ENCODE peak calls at places on chromosomes 16 and 17, in nine cellular contexts. One of them, this sample, is unnamed. For H3K4me1, the result is how much of the 10 kb centered on the place peaks cover.

GRCh38 chr16:89409161-89409711 is 81.1 kb downstream of the ANKRD11 start:
- DNase-seq in psoas muscle: no peak
- DNase-seq in ovary: no peak
- DNase-seq in left ventricle myocardium inferior: no peak
- DNase-seq in Peyer's patch: peak
- DNase-seq in endodermal cell: no peak
- DNase-seq in CD4-positive, CD25-positive, alpha-beta regulatory T cell: peak
- DNase-seq in gastrocnemius medialis: no peak
- DNase-seq in fibroblast of lung: peak
- DNase-seq in this sample: no peak

GRCh38 chr16:54526916-54527315 is 240.3 kb upstream of the IRX3 start:
- DNase-seq in Peyer's patch: no peak
- DNase-seq in psoas muscle: no peak
- DNase-seq in gastrocnemius medialis: no peak
- DNase-seq in fibroblast of lung: peak
- DNase-seq in ovary: no peak
- DNase-seq in CD4-positive, CD25-positive, alpha-beta regulatory T cell: no peak
- DNase-seq in endodermal cell: no peak
- DNase-seq in left ventricle myocardium inferior: no peak
- DNase-seq in this sample: no peak

GRCh38 chr17:61160789-61161440 is 238.7 kb upstream of the TBX2 start:
- DNase-seq in gastrocnemius medialis: no peak
- DNase-seq in left ventricle myocardium inferior: no peak
- DNase-seq in psoas muscle: no peak
- DNase-seq in fibroblast of lung: no peak
- DNase-seq in endodermal cell: no peak
- DNase-seq in Peyer's patch: no peak
- DNase-seq in CD4-positive, CD25-positive, alpha-beta regulatory T cell: no peak
- DNase-seq in ovary: no peak
- DNase-seq in this sample: no peak

GRCh38 chr17:1563786-1564613 is 1.4 kb upstream of the PITPNA start:
- DNase-seq in ovary: no peak
- DNase-seq in Peyer's patch: no peak
- DNase-seq in psoas muscle: no peak
- DNase-seq in left ventricle myocardium inferior: no peak
- DNase-seq in endodermal cell: no peak
- DNase-seq in CD4-positive, CD25-positive, alpha-beta regulatory T cell: no peak
- DNase-seq in gastrocnemius medialis: no peak
- DNase-seq in fibroblast of lung: no peak
- DNase-seq in this sample: no peak

GRCh38 chr17:81285179-81285878 is 9.8 kb downstream of the SLC38A10 start:
- DNase-seq in fibroblast of lung: peak
- DNase-seq in endodermal cell: no peak
- DNase-seq in psoas muscle: peak
- DNase-seq in ovary: no peak
- DNase-seq in left ventricle myocardium inferior: peak
- DNase-seq in Peyer's patch: peak
- DNase-seq in CD4-positive, CD25-positive, alpha-beta regulatory T cell: peak
- DNase-seq in gastrocnemius medialis: peak
- DNase-seq in this sample: no peak

GRCh38 chr17:37234106-37234505 is 141.7 kb upstream of the C17orf78 start:
- DNase-seq in left ventricle myocardium inferior: no peak
- DNase-seq in Peyer's patch: no peak
- DNase-seq in psoas muscle: no peak
- DNase-seq in ovary: no peak
- DNase-seq in gastrocnemius medialis: no peak
- DNase-seq in CD4-positive, CD25-positive, alpha-beta regulatory T cell: no peak
- DNase-seq in fibroblast of lung: peak
- DNase-seq in endodermal cell: no peak
- DNase-seq in this sample: no peak

GRCh38 chr16:86934581-86935322 is 356.4 kb downstream of the FOXL1 start:
- DNase-seq in fibroblast of lung: peak
- DNase-seq in CD4-positive, CD25-positive, alpha-beta regulatory T cell: no peak
- DNase-seq in Peyer's patch: no peak
- DNase-seq in psoas muscle: no peak
- DNase-seq in left ventricle myocardium inferior: no peak
- DNase-seq in endodermal cell: no peak
- DNase-seq in ovary: no peak
- DNase-seq in gastrocnemius medialis: no peak
- DNase-seq in this sample: no peak

GRCh38 chr16:65743558-65743957 is 621.7 kb upstream of the CDH11 start:
- DNase-seq in psoas muscle: no peak
- DNase-seq in left ventricle myocardium inferior: no peak
- DNase-seq in gastrocnemius medialis: no peak
- DNase-seq in Peyer's patch: no peak
- DNase-seq in CD4-positive, CD25-positive, alpha-beta regulatory T cell: no peak
- DNase-seq in ovary: no peak
- DNase-seq in fibroblast of lung: no peak
- DNase-seq in endodermal cell: no peak
- DNase-seq in this sample: no peak

GRCh38 chr17:5120036-5120435 is 4.2 kb downstream of the USP6 start:
- DNase-seq in fibroblast of lung: no peak
- DNase-seq in left ventricle myocardium inferior: no peak
- DNase-seq in ovary: no peak
- DNase-seq in CD4-positive, CD25-positive, alpha-beta regulatory T cell: no peak
- DNase-seq in psoas muscle: no peak
- DNase-seq in Peyer's patch: peak
- DNase-seq in endodermal cell: peak
- DNase-seq in gastrocnemius medialis: no peak
- DNase-seq in this sample: no peak

GRCh38 chr17:77790143-77790829 is 168.2 kb upstream of the TNRC6C start:
- DNase-seq in psoas muscle: peak
- DNase-seq in endodermal cell: peak
- DNase-seq in left ventricle myocardium inferior: no peak
- DNase-seq in CD4-positive, CD25-positive, alpha-beta regulatory T cell: no peak
- DNase-seq in gastrocnemius medialis: no peak
- DNase-seq in fibroblast of lung: no peak
- DNase-seq in Peyer's patch: no peak
- DNase-seq in ovary: no peak
- DNase-seq in this sample: no peak

GRCh38 chr16:29665294-29666077 is 2.4 kb downstream of the SPN start:
- DNase-seq in psoas muscle: no peak
- DNase-seq in CD4-positive, CD25-positive, alpha-beta regulatory T cell: peak
- DNase-seq in gastrocnemius medialis: no peak
- DNase-seq in fibroblast of lung: no peak
- DNase-seq in endodermal cell: peak
- DNase-seq in ovary: no peak
- DNase-seq in left ventricle myocardium inferior: no peak
- DNase-seq in Peyer's patch: no peak
- DNase-seq in this sample: no peak

GRCh38 chr17:40922239-40922638 is 15.2 kb downstream of the KRT23 start:
- DNase-seq in gastrocnemius medialis: peak
- DNase-seq in left ventricle myocardium inferior: no peak
- DNase-seq in ovary: no peak
- DNase-seq in psoas muscle: no peak
- DNase-seq in CD4-positive, CD25-positive, alpha-beta regulatory T cell: no peak
- DNase-seq in Peyer's patch: peak
- DNase-seq in fibroblast of lung: peak
- DNase-seq in endodermal cell: peak
- DNase-seq in this sample: no peak

GRCh38 chr16:4106516-4106915 is 9.7 kb downstream of the ADCY9 start:
- DNase-seq in ovary: no peak
- DNase-seq in CD4-positive, CD25-positive, alpha-beta regulatory T cell: no peak
- DNase-seq in fibroblast of lung: no peak
- DNase-seq in left ventricle myocardium inferior: no peak
- DNase-seq in Peyer's patch: no peak
- DNase-seq in psoas muscle: peak
- DNase-seq in gastrocnemius medialis: no peak
- DNase-seq in endodermal cell: no peak
- DNase-seq in this sample: no peak

GRCh38 chr16:85157813-85158701 is 45.8 kb upstream of the CIBAR2 start:
- DNase-seq in CD4-positive, CD25-positive, alpha-beta regulatory T cell: peak
- DNase-seq in ovary: no peak
- DNase-seq in gastrocnemius medialis: no peak
- DNase-seq in Peyer's patch: no peak
- DNase-seq in endodermal cell: peak
- DNase-seq in psoas muscle: no peak
- DNase-seq in fibroblast of lung: no peak
- DNase-seq in left ventricle myocardium inferior: no peak
- DNase-seq in this sample: no peak

GRCh38 chr17:7822126-7822525 is 11.9 kb upstream of the KDM6B start:
- DNase-seq in gastrocnemius medialis: no peak
- DNase-seq in Peyer's patch: no peak
- DNase-seq in fibroblast of lung: no peak
- DNase-seq in CD4-positive, CD25-positive, alpha-beta regulatory T cell: no peak
- DNase-seq in endodermal cell: no peak
- DNase-seq in left ventricle myocardium inferior: no peak
- DNase-seq in psoas muscle: no peak
- DNase-seq in ovary: no peak
- DNase-seq in this sample: no peak

GRCh38 chr17:7823581-7824001 is 10.4 kb upstream of the KDM6B start:
- DNase-seq in Peyer's patch: no peak
- DNase-seq in psoas muscle: no peak
- DNase-seq in fibroblast of lung: no peak
- DNase-seq in CD4-positive, CD25-positive, alpha-beta regulatory T cell: no peak
- DNase-seq in endodermal cell: peak
- DNase-seq in ovary: no peak
- DNase-seq in gastrocnemius medialis: no peak
- DNase-seq in left ventricle myocardium inferior: no peak
- DNase-seq in this sample: no peak

GRCh38 chr17:7824021-7824924 is 9.7 kb upstream of the KDM6B start:
- DNase-seq in endodermal cell: peak
- DNase-seq in fibroblast of lung: no peak
- DNase-seq in gastrocnemius medialis: no peak
- DNase-seq in left ventricle myocardium inferior: no peak
- DNase-seq in Peyer's patch: no peak
- DNase-seq in ovary: peak
- DNase-seq in psoas muscle: no peak
- DNase-seq in CD4-positive, CD25-positive, alpha-beta regulatory T cell: no peak
- DNase-seq in this sample: no peak

GRCh38 chr17:7820231-7820630 is 13.8 kb upstream of the KDM6B start:
- DNase-seq in Peyer's patch: no peak
- DNase-seq in psoas muscle: no peak
- DNase-seq in fibroblast of lung: no peak
- DNase-seq in gastrocnemius medialis: no peak
- DNase-seq in endodermal cell: peak
- DNase-seq in left ventricle myocardium inferior: no peak
- DNase-seq in CD4-positive, CD25-positive, alpha-beta regulatory T cell: no peak
- DNase-seq in ovary: no peak
- DNase-seq in this sample: no peak

DNA sequence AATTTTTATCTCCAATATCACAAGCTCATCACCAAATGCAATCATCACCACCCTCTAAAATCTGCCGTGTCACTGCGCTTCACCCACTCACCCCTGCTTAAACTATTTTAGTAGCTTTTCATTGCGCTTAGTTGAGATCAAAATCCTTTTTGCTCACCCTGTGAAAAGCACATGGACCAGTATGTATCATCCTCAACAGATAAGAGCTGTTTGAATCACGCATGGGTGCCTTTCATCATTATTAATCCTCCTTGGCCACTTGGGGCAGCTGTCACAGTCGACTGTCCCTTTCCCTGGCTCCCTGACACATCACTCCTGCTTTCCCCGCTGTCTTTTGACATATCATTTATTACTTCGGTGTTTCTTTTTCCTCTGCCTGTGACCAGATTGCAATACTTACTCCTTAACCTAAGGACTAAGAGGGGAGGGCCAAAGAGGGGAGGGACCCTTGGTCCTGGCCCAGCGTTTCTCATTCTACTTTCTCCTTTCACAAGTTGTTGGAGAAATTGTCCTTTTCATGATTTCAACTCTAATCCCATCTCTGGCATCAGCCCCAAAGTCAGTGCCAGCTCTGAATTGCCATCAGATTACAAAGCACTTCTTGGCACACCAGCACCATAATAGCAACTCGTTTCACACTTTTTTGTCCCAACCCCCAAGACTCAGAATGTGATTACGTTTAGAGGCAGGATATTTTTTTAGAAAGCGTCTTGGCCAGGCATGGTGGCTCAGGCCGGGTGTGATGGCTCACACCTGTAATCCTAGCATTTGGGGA is 8.6 kb upstream of the KDM6B start:
- DNase-seq in gastrocnemius medialis: no peak
- DNase-seq in left ventricle myocardium inferior: no peak
- DNase-seq in ovary: no peak
- DNase-seq in endodermal cell: peak
- DNase-seq in psoas muscle: no peak
- DNase-seq in fibroblast of lung: peak
- DNase-seq in CD4-positive, CD25-positive, alpha-beta regulatory T cell: no peak
- DNase-seq in Peyer's patch: no peak
- DNase-seq in this sample: no peak
- H3K27ac ChIP-seq in gastrocnemius medialis: no peak
- H3K27ac ChIP-seq in left ventricle myocardium inferior: no peak
- H3K27ac ChIP-seq in ovary: no peak
- H3K27ac ChIP-seq in endodermal cell: no peak
- H3K27ac ChIP-seq in psoas muscle: no peak
- H3K27ac ChIP-seq in fibroblast of lung: no peak
- H3K27ac ChIP-seq in CD4-positive, CD25-positive, alpha-beta regulatory T cell: no peak
- H3K27ac ChIP-seq in Peyer's patch: no peak
- H3K27ac ChIP-seq in this sample: no peak

GRCh38 chr16:930511-930910 is 40.3 kb downstream of the LMF1 start:
- DNase-seq in CD4-positive, CD25-positive, alpha-beta regulatory T cell: no peak
- DNase-seq in endodermal cell: no peak
- DNase-seq in fibroblast of lung: no peak
- DNase-seq in left ventricle myocardium inferior: no peak
- DNase-seq in Peyer's patch: no peak
- DNase-seq in gastrocnemius medialis: no peak
- DNase-seq in ovary: no peak
- DNase-seq in psoas muscle: peak
- DNase-seq in this sample: no peak
- H3K4me1 ChIP-seq in CD4-positive, CD25-positive, alpha-beta regulatory T cell: under half
- H3K4me1 ChIP-seq in endodermal cell: under half
- H3K4me1 ChIP-seq in fibroblast of lung: under half
- H3K4me1 ChIP-seq in left ventricle myocardium inferior: under half
- H3K4me1 ChIP-seq in Peyer's patch: under half
- H3K4me1 ChIP-seq in gastrocnemius medialis: under half
- H3K4me1 ChIP-seq in ovary: under half
- H3K4me1 ChIP-seq in psoas muscle: under half
- H3K4me1 ChIP-seq in this sample: under half

GRCh38 chr17:76644995-76645394 is 1.4 kb upstream of the ST6GALNAC1 start:
- DNase-seq in ovary: no peak
- DNase-seq in endodermal cell: no peak
- DNase-seq in fibroblast of lung: no peak
- DNase-seq in psoas muscle: no peak
- DNase-seq in left ventricle myocardium inferior: no peak
- DNase-seq in gastrocnemius medialis: no peak
- DNase-seq in Peyer's patch: no peak
- DNase-seq in CD4-positive, CD25-positive, alpha-beta regulatory T cell: no peak
- DNase-seq in this sample: no peak
- H3K27ac ChIP-seq in ovary: no peak
- H3K27ac ChIP-seq in endodermal cell: no peak
- H3K27ac ChIP-seq in fibroblast of lung: no peak
- H3K27ac ChIP-seq in psoas muscle: no peak
- H3K27ac ChIP-seq in left ventricle myocardium inferior: no peak
- H3K27ac ChIP-seq in gastrocnemius medialis: no peak
- H3K27ac ChIP-seq in Peyer's patch: peak
- H3K27ac ChIP-seq in CD4-positive, CD25-positive, alpha-beta regulatory T cell: no peak
- H3K27ac ChIP-seq in this sample: no peak

GRCh38 chr17:58284613-58285421 is 4.1 kb upstream of the MPO start:
- DNase-seq in Peyer's patch: no peak
- DNase-seq in gastrocnemius medialis: no peak
- DNase-seq in ovary: no peak
- DNase-seq in CD4-positive, CD25-positive, alpha-beta regulatory T cell: no peak
- DNase-seq in fibroblast of lung: no peak
- DNase-seq in endodermal cell: peak
- DNase-seq in psoas muscle: no peak
- DNase-seq in left ventricle myocardium inferior: no peak
- DNase-seq in this sample: no peak
- H3K4me1 ChIP-seq in Peyer's patch: under half
- H3K4me1 ChIP-seq in gastrocnemius medialis: under half
- H3K4me1 ChIP-seq in ovary: under half
- H3K4me1 ChIP-seq in CD4-positive, CD25-positive, alpha-beta regulatory T cell: under half
- H3K4me1 ChIP-seq in fibroblast of lung: under half
- H3K4me1 ChIP-seq in endodermal cell: under half
- H3K4me1 ChIP-seq in psoas muscle: under half
- H3K4me1 ChIP-seq in left ventricle myocardium inferior: under half
- H3K4me1 ChIP-seq in this sample: under half

This sample was measured in thoracic aorta.